ENCODE peak calls at places on chromosomes 16 and 17, in six cellular contexts. One of them, this sample, is unnamed.

GRCh38 chr17:1146551-1147265 is 33.1 kb downstream of the ABR start:
- DNase-seq in hypothalamus: no peak
- DNase-seq in T-helper 2 cell: no peak
- DNase-seq in mesothelial cell of epicardium: no peak
- DNase-seq in kidney epithelial cell: no peak
- DNase-seq in stimulated activated CD4-positive, alpha-beta T cell treated with anti-CD3 and anti-CD28 coated beads, Interleukin-4, amount 100 ng/mL, for 1 hour: no peak
- DNase-seq in this sample: no peak

GRCh38 chr16:79599256-79599836 is 1.2 kb downstream of the MAF start:
- DNase-seq in hypothalamus: no peak
- DNase-seq in T-helper 2 cell: no peak
- DNase-seq in mesothelial cell of epicardium: no peak
- DNase-seq in kidney epithelial cell: no peak
- DNase-seq in stimulated activated CD4-positive, alpha-beta T cell treated with anti-CD3 and anti-CD28 coated beads, Interleukin-4, amount 100 ng/mL, for 1 hour: peak
- DNase-seq in this sample: peak

GRCh38 chr16:28844226-28844885 is 1.8 kb downstream of the TUFM start:
- DNase-seq in hypothalamus: no peak
- DNase-seq in T-helper 2 cell: no peak
- DNase-seq in mesothelial cell of epicardium: no peak
- DNase-seq in kidney epithelial cell: no peak
- DNase-seq in stimulated activated CD4-positive, alpha-beta T cell treated with anti-CD3 and anti-CD28 coated beads, Interleukin-4, amount 100 ng/mL, for 1 hour: no peak
- DNase-seq in this sample: no peak

GRCh38 chr17:57092779-57093178 is 7.7 kb downstream of the AKAP1 start:
- DNase-seq in hypothalamus: no peak
- DNase-seq in T-helper 2 cell: no peak
- DNase-seq in mesothelial cell of epicardium: no peak
- DNase-seq in kidney epithelial cell: no peak
- DNase-seq in stimulated activated CD4-positive, alpha-beta T cell treated with anti-CD3 and anti-CD28 coated beads, Interleukin-4, amount 100 ng/mL, for 1 hour: no peak
- DNase-seq in this sample: no peak

GRCh38 chr16:57349212-57350031 is 9.2 kb upstream of the CCL22 start:
- DNase-seq in hypothalamus: no peak
- DNase-seq in T-helper 2 cell: no peak
- DNase-seq in mesothelial cell of epicardium: no peak
- DNase-seq in kidney epithelial cell: no peak
- DNase-seq in stimulated activated CD4-positive, alpha-beta T cell treated with anti-CD3 and anti-CD28 coated beads, Interleukin-4, amount 100 ng/mL, for 1 hour: peak
- DNase-seq in this sample: no peak

GRCh38 chr16:19338335-19338734 is 52.8 kb downstream of the CLEC19A start:
- DNase-seq in hypothalamus: no peak
- DNase-seq in T-helper 2 cell: no peak
- DNase-seq in mesothelial cell of epicardium: no peak
- DNase-seq in kidney epithelial cell: no peak
- DNase-seq in stimulated activated CD4-positive, alpha-beta T cell treated with anti-CD3 and anti-CD28 coated beads, Interleukin-4, amount 100 ng/mL, for 1 hour: no peak
- DNase-seq in this sample: no peak

GRCh38 chr16:56315955-56316354 is 109.4 kb downstream of the AMFR start:
- DNase-seq in hypothalamus: no peak
- DNase-seq in T-helper 2 cell: no peak
- DNase-seq in mesothelial cell of epicardium: no peak
- DNase-seq in kidney epithelial cell: no peak
- DNase-seq in stimulated activated CD4-positive, alpha-beta T cell treated with anti-CD3 and anti-CD28 coated beads, Interleukin-4, amount 100 ng/mL, for 1 hour: no peak
- DNase-seq in this sample: no peak

GRCh38 chr16:15949210-15950166 is at the start of gene ABCC1:
- DNase-seq in hypothalamus: no peak
- DNase-seq in T-helper 2 cell: peak
- DNase-seq in mesothelial cell of epicardium: peak
- DNase-seq in kidney epithelial cell: no peak
- DNase-seq in stimulated activated CD4-positive, alpha-beta T cell treated with anti-CD3 and anti-CD28 coated beads, Interleukin-4, amount 100 ng/mL, for 1 hour: peak
- DNase-seq in this sample: peak

GRCh38 chr17:65956814-65957213 is 235.1 kb downstream of the CEP112 start:
- DNase-seq in hypothalamus: no peak
- DNase-seq in T-helper 2 cell: no peak
- DNase-seq in mesothelial cell of epicardium: no peak
- DNase-seq in kidney epithelial cell: no peak
- DNase-seq in stimulated activated CD4-positive, alpha-beta T cell treated with anti-CD3 and anti-CD28 coated beads, Interleukin-4, amount 100 ng/mL, for 1 hour: no peak
- DNase-seq in this sample: no peak

GRCh38 chr17:27543958-27544349 is 87.0 kb upstream of the LGALS9 start:
- DNase-seq in hypothalamus: no peak
- DNase-seq in T-helper 2 cell: no peak
- DNase-seq in mesothelial cell of epicardium: no peak
- DNase-seq in kidney epithelial cell: no peak
- DNase-seq in stimulated activated CD4-positive, alpha-beta T cell treated with anti-CD3 and anti-CD28 coated beads, Interleukin-4, amount 100 ng/mL, for 1 hour: no peak
- DNase-seq in this sample: no peak

GRCh38 chr17:17305282-17305801 is 2.2 kb downstream of the NT5M start:
- DNase-seq in hypothalamus: no peak
- DNase-seq in T-helper 2 cell: peak
- DNase-seq in mesothelial cell of epicardium: no peak
- DNase-seq in kidney epithelial cell: no peak
- DNase-seq in stimulated activated CD4-positive, alpha-beta T cell treated with anti-CD3 and anti-CD28 coated beads, Interleukin-4, amount 100 ng/mL, for 1 hour: peak
- DNase-seq in this sample: peak

GRCh38 chr17:81097943-81098308 is 63.0 kb downstream of the BAIAP2 start:
- DNase-seq in hypothalamus: no peak
- DNase-seq in T-helper 2 cell: no peak
- DNase-seq in mesothelial cell of epicardium: no peak
- DNase-seq in kidney epithelial cell: no peak
- DNase-seq in stimulated activated CD4-positive, alpha-beta T cell treated with anti-CD3 and anti-CD28 coated beads, Interleukin-4, amount 100 ng/mL, for 1 hour: no peak
- DNase-seq in this sample: no peak

GRCh38 chr17:18182978-18183333 is 672 bp upstream of the ALKBH5 start:
- DNase-seq in hypothalamus: peak
- DNase-seq in T-helper 2 cell: peak
- DNase-seq in mesothelial cell of epicardium: peak
- DNase-seq in kidney epithelial cell: no peak
- DNase-seq in stimulated activated CD4-positive, alpha-beta T cell treated with anti-CD3 and anti-CD28 coated beads, Interleukin-4, amount 100 ng/mL, for 1 hour: peak
- DNase-seq in this sample: peak

GRCh38 chr16:24041834-24042631 is 206.2 kb downstream of the PRKCB start:
- DNase-seq in hypothalamus: peak
- DNase-seq in T-helper 2 cell: peak
- DNase-seq in mesothelial cell of epicardium: peak
- DNase-seq in kidney epithelial cell: no peak
- DNase-seq in stimulated activated CD4-positive, alpha-beta T cell treated with anti-CD3 and anti-CD28 coated beads, Interleukin-4, amount 100 ng/mL, for 1 hour: peak
- DNase-seq in this sample: peak

GRCh38 chr17:79788989-79789942 is 7.6 kb downstream of the CBX8 start:
- DNase-seq in hypothalamus: no peak
- DNase-seq in T-helper 2 cell: no peak
- DNase-seq in mesothelial cell of epicardium: no peak
- DNase-seq in kidney epithelial cell: no peak
- DNase-seq in stimulated activated CD4-positive, alpha-beta T cell treated with anti-CD3 and anti-CD28 coated beads, Interleukin-4, amount 100 ng/mL, for 1 hour: no peak
- DNase-seq in this sample: no peak

GRCh38 chr17:67601897-67602296 is 115.8 kb upstream of the NOL11 start:
- DNase-seq in hypothalamus: no peak
- DNase-seq in T-helper 2 cell: no peak
- DNase-seq in mesothelial cell of epicardium: no peak
- DNase-seq in kidney epithelial cell: no peak
- DNase-seq in stimulated activated CD4-positive, alpha-beta T cell treated with anti-CD3 and anti-CD28 coated beads, Interleukin-4, amount 100 ng/mL, for 1 hour: no peak
- DNase-seq in this sample: no peak

GRCh38 chr17:32127156-32127897 is 15.0 kb upstream of the RHOT1 start:
- DNase-seq in hypothalamus: peak
- DNase-seq in T-helper 2 cell: peak
- DNase-seq in mesothelial cell of epicardium: peak
- DNase-seq in kidney epithelial cell: no peak
- DNase-seq in stimulated activated CD4-positive, alpha-beta T cell treated with anti-CD3 and anti-CD28 coated beads, Interleukin-4, amount 100 ng/mL, for 1 hour: peak
- DNase-seq in this sample: peak

GRCh38 chr16:4372578-4373355 is 1.1 kb downstream of the VASN start:
- DNase-seq in hypothalamus: no peak
- DNase-seq in T-helper 2 cell: no peak
- DNase-seq in mesothelial cell of epicardium: no peak
- DNase-seq in kidney epithelial cell: no peak
- DNase-seq in stimulated activated CD4-positive, alpha-beta T cell treated with anti-CD3 and anti-CD28 coated beads, Interleukin-4, amount 100 ng/mL, for 1 hour: no peak
- DNase-seq in this sample: no peak

GRCh38 chr17:77491921-77492445 is 351.2 kb downstream of the SEC14L1 start:
- DNase-seq in hypothalamus: no peak
- DNase-seq in T-helper 2 cell: no peak
- DNase-seq in mesothelial cell of epicardium: no peak
- DNase-seq in kidney epithelial cell: no peak
- DNase-seq in stimulated activated CD4-positive, alpha-beta T cell treated with anti-CD3 and anti-CD28 coated beads, Interleukin-4, amount 100 ng/mL, for 1 hour: no peak
- DNase-seq in this sample: peak

GRCh38 chr17:68057531-68057952 is 22.0 kb downstream of the KPNA2 start:
- DNase-seq in hypothalamus: no peak
- DNase-seq in T-helper 2 cell: peak
- DNase-seq in mesothelial cell of epicardium: no peak
- DNase-seq in kidney epithelial cell: no peak
- DNase-seq in stimulated activated CD4-positive, alpha-beta T cell treated with anti-CD3 and anti-CD28 coated beads, Interleukin-4, amount 100 ng/mL, for 1 hour: peak
- DNase-seq in this sample: peak

GRCh38 chr17:354651-355556 is 2.3 kb upstream of the RPH3AL start:
- DNase-seq in hypothalamus: no peak
- DNase-seq in T-helper 2 cell: no peak
- DNase-seq in mesothelial cell of epicardium: no peak
- DNase-seq in kidney epithelial cell: peak
- DNase-seq in stimulated activated CD4-positive, alpha-beta T cell treated with anti-CD3 and anti-CD28 coated beads, Interleukin-4, amount 100 ng/mL, for 1 hour: no peak
- DNase-seq in this sample: no peak

GRCh38 chr16:56246051-56246817 is 54.9 kb downstream of the GNAO1 start:
- DNase-seq in hypothalamus: no peak
- DNase-seq in T-helper 2 cell: no peak
- DNase-seq in mesothelial cell of epicardium: no peak
- DNase-seq in kidney epithelial cell: peak
- DNase-seq in stimulated activated CD4-positive, alpha-beta T cell treated with anti-CD3 and anti-CD28 coated beads, Interleukin-4, amount 100 ng/mL, for 1 hour: no peak
- DNase-seq in this sample: no peak

This sample was measured in activated naive CD4-positive, alpha-beta T cell treated with anti-CD3 and anti-CD28 coated beads, Interleukin-2, amount 50 U/mL, for 16 hours.